ENCODE peak calls at places on chromosomes 7 and 10, in six cellular contexts. E, X, S, L, I and Q are unnamed samples.

GRCh38 chr10:4678951-4679671 is 146.9 kb upstream of the AKR1E2 start:
- DNase-seq in E (no peak), X (no peak), S (no peak), L (no peak), I (no peak), Q (no peak)

GRCh38 chr7:83550100-83550499 is 98.8 kb downstream of the SEMA3E start:
- DNase-seq in E (no peak), X (no peak), S (no peak), L (no peak), I (no peak), Q (no peak)

GRCh38 chr7:45881759-45882464 is 6.4 kb upstream of the IGFBP1 start:
- DNase-seq in E (no peak), X (no peak), S (peak), L (no peak), I (no peak), Q (no peak)

GRCh38 chr7:151168022-151168786 is 710 bp upstream of the GBX1 start:
- DNase-seq in E (peak), X (no peak), S (no peak), L (peak), I (peak), Q (peak)

GRCh38 chr10:62011558-62011957 is 110.1 kb downstream of the ARID5B start:
- DNase-seq in E (no peak), X (no peak), S (no peak), L (no peak), I (no peak), Q (no peak)

GRCh38 chr10:132753596-132753995 is 32.4 kb downstream of the NKX6-2 start:
- DNase-seq in E (no peak), X (no peak), S (no peak), L (no peak), I (no peak), Q (no peak)

GRCh38 chr10:3936422-3937040 is 151.5 kb upstream of the KLF6 start:
- DNase-seq in E (no peak), X (no peak), S (no peak), L (no peak), I (no peak), Q (no peak)

GRCh38 chr10:3852147-3852904 is 67.3 kb upstream of the KLF6 start:
- DNase-seq in E (no peak), X (peak), S (peak), L (no peak), I (peak), Q (peak)

GRCh38 chr7:101121996-101122932 is 4.6 kb upstream of the SERPINE1 start:
- DNase-seq in E (no peak), X (no peak), S (peak), L (no peak), I (peak), Q (no peak)

GRCh38 chr7:105429746-105430612 is 41.3 kb upstream of the SRPK2 start:
- DNase-seq in E (peak), X (no peak), S (peak), L (no peak), I (peak), Q (no peak)

GRCh38 chr10:92125169-92125543 is 165.7 kb downstream of the CPEB3 start:
- DNase-seq in E (no peak), X (no peak), S (no peak), L (no peak), I (no peak), Q (no peak)

GRCh38 chr10:101136007-101136707 is 5.1 kb downstream of the TLX1 start:
- DNase-seq in E (peak), X (no peak), S (no peak), L (no peak), I (peak), Q (no peak)

GRCh38 chr7:29115753-29116152 is 30.6 kb downstream of the CPVL start:
- DNase-seq in E (no peak), X (no peak), S (no peak), L (no peak), I (no peak), Q (no peak)

GRCh38 chr7:130099331-130099730 is 29.0 kb downstream of the KLHDC10 start:
- DNase-seq in E (no peak), X (no peak), S (no peak), L (no peak), I (no peak), Q (no peak)

GRCh38 chr7:81692146-81692905 is 77.5 kb downstream of the HGF start:
- DNase-seq in E (no peak), X (no peak), S (no peak), L (no peak), I (no peak), Q (no peak)

GRCh38 chr7:586494-586893 is 66.8 kb upstream of the PDGFA start:
- DNase-seq in E (no peak), X (no peak), S (no peak), L (no peak), I (no peak), Q (no peak)

GRCh38 chr7:157318015-157318706 is 18.6 kb upstream of the DNAJB6 start:
- DNase-seq in E (no peak), X (no peak), S (no peak), L (no peak), I (peak), Q (no peak)

GRCh38 chr10:97291357-97292096 is 910 bp downstream of the ARHGAP19 start:
- DNase-seq in E (peak), X (no peak), S (no peak), L (no peak), I (peak), Q (no peak)

GRCh38 chr7:133601607-133602006 is 348.7 kb downstream of the EXOC4 start:
- DNase-seq in E (no peak), X (no peak), S (no peak), L (no peak), I (no peak), Q (no peak)

GRCh38 chr10:111289467-111289866 is 212.6 kb downstream of the ADRA2A start:
- DNase-seq in E (no peak), X (no peak), S (no peak), L (no peak), I (no peak), Q (no peak)

DNA sequence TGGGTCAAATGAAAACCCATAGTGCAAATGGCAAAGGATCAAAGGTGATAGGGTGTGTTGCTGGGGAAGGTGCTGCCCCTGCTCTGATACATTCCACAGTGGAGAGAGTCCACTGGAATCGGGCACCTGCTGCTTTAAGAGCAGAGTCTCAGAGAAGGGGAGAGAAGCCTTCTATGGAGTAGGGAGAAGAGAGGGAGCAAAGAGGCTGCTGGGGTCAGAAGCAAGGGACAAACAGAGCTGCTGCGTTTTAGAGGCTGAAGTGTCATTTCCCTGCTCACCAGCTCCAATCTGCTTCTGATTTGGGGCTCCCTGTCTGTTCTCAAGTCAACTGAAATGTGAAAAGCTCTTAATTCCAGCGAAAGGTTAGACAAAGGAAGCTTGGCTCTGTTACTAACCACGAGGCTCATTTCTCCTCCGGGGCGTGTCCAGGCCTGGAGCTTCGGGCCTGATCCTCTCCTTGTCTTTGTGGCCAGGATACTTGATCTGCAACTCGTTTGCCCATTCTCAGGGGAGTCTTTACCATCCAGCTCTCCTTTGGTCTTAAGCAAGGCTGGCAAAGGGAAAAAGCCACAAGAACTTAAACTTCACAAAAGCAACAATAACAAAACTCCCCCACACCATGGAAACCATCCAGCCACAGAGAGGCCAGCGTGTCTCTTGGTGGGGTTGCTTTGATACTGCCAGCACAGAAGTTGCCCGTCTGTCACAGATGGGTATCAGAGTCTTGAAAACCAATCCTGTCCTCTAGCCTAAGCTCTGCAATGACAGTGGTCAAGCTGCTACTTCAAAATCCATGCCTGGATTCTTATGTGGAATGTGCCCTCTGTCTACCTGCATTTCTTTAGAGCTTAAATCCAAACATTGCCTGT is 692.6 kb downstream of the SUGCT start:
- DNase-seq in E (no peak), X (no peak), S (no peak), L (no peak), I (no peak), Q (no peak)
- H3K4me3 ChIP-seq in E (no peak), X (no peak), S (no peak), L (no peak), I (no peak), Q (no peak)

DNA sequence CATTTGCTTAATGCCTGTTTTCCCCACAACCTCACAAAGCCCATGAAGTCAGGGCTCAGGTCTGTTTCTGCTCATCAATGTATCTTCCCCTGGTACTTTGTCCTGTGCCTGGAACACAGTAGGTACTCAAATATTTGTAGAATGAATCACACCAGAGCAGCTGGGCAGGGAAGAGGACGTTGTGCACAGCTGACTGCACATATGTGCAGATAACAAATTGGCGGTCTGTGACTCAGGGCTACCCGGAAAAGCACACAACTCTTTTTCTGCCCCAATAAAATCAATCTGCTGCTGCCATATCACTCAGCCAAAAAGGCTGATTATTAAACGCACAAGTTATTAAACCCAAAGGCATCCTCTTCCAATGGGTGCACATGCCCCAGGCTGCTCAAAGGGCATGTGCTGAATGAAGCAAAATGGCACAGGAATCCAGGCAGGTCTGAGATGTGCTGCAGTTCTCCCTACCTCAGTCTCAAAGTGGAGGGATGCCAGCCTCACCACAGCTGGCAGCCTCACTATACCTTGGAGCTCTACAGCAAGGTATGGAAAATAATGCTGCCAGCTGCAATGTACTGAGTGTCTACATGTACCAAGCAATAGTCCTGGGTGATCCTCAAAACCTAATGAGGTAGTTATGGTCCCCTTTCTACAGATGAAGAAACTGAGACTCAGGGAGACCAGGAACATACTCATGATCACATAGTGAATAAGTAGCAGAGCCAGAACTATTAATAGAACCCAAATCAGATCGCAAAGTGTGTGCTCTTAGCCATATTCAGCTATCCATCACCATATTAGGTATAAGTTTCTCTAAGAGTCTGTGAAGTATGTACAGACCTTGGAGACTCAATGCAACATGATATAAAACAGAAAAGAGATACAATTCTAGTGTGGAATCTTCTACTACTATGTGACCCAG is 43.4 kb downstream of the SORBS1 start:
- DNase-seq in E (no peak), X (no peak), S (peak), L (no peak), I (peak), Q (no peak)
- TF ChIP-seq CTCF in E (no peak), X (no peak), S (no peak), L (no peak), I (no peak), Q (no peak)

GRCh38 chr10:124221356-124222297 is 128.2 kb upstream of the CHST15 start:
- DNase-seq in E (peak), X (peak), S (no peak), L (no peak), I (no peak), Q (no peak)
- TF ChIP-seq GABPA in E (no peak), X (peak), S (no peak), L (no peak), I (no peak), Q (no peak)

DNA sequence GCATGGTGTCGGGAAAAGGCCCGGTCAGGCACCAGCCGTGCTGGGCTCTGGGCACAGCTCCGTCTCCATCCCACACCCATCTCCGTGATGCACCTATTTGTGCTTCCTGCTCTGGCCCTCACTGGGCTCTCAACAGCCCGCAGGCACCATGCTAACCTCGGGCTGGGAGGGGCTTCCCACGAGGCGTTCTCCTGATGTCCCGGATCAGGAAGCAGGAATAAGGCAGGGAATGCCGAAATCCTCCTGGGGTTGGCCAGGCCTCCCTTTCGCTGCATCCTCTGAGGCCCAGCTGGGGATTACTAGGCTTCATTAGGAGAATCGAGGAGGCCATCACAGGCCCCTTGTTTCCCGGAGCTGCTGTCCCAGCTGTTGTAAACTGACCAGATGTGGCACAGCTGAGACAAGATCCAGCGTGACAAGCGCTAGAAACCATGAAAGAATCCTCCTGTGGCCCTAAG is 72.0 kb downstream of the FAM53B start:
- DNase-seq in E (no peak), X (no peak), S (no peak), L (no peak), I (no peak), Q (no peak)
- H3K4me3 ChIP-seq in E (no peak), X (no peak), S (no peak), L (no peak), I (no peak), Q (no peak)